ENCODE peak calls at places on chromosomes 4 and X, in six cellular contexts. One of them, this sample, is unnamed.

GRCh38 chr4:155984398-155984797 is 30.7 kb upstream of the CTSO start:
- DNase-seq in ELR: no peak
- DNase-seq in brain microvascular endothelial cell: no peak
- DNase-seq in right cardiac atrium: no peak
- DNase-seq in stromal cell of bone marrow: no peak
- DNase-seq in amniotic stem cell: no peak
- DNase-seq in this sample: no peak

GRCh38 chrX:38800981-38801845 is at the start of gene MID1IP1:
- DNase-seq in amniotic stem cell: peak; percentile 45
- DNase-seq in brain microvascular endothelial cell: peak; percentile 91
- DNase-seq in right cardiac atrium: peak; percentile 96
- DNase-seq in stromal cell of bone marrow: peak; percentile 85
- DNase-seq in ELR: peak; percentile 90
- DNase-seq in this sample: peak; percentile 91

GRCh38 chr4:136637071-136637777 is 895.1 kb downstream of the PCDH18 start:
- DNase-seq in right cardiac atrium: peak; percentile 18
- DNase-seq in stromal cell of bone marrow: no peak
- DNase-seq in brain microvascular endothelial cell: peak; percentile 18
- DNase-seq in amniotic stem cell: no peak
- DNase-seq in ELR: peak; percentile 35
- DNase-seq in this sample: peak; percentile 26

GRCh38 chr4:56183344-56183959 is 203.8 kb downstream of the AASDH start:
- DNase-seq in ELR: no peak
- DNase-seq in brain microvascular endothelial cell: no peak
- DNase-seq in right cardiac atrium: no peak
- DNase-seq in amniotic stem cell: no peak
- DNase-seq in stromal cell of bone marrow: no peak
- DNase-seq in this sample: no peak

GRCh38 chrX:50606300-50606950 is 135.8 kb upstream of the DGKK start:
- DNase-seq in ELR: no peak
- DNase-seq in brain microvascular endothelial cell: no peak
- DNase-seq in amniotic stem cell: no peak
- DNase-seq in right cardiac atrium: no peak
- DNase-seq in stromal cell of bone marrow: no peak
- DNase-seq in this sample: no peak

GRCh38 chr4:160595646-160596045 is 1492.8 kb downstream of the RAPGEF2 start:
- DNase-seq in ELR: no peak
- DNase-seq in brain microvascular endothelial cell: no peak
- DNase-seq in stromal cell of bone marrow: no peak
- DNase-seq in right cardiac atrium: no peak
- DNase-seq in amniotic stem cell: no peak
- DNase-seq in this sample: no peak

GRCh38 chrX:154298312-154298711 is 2.7 kb downstream of the TKTL1 start:
- DNase-seq in right cardiac atrium: no peak
- DNase-seq in brain microvascular endothelial cell: no peak
- DNase-seq in amniotic stem cell: no peak
- DNase-seq in ELR: no peak
- DNase-seq in stromal cell of bone marrow: no peak
- DNase-seq in this sample: peak; percentile 24

GRCh38 chr4:128220286-128221235 is 67.1 kb downstream of the PGRMC2 start:
- DNase-seq in stromal cell of bone marrow: peak; percentile 33
- DNase-seq in brain microvascular endothelial cell: peak; percentile 42
- DNase-seq in amniotic stem cell: no peak
- DNase-seq in right cardiac atrium: no peak
- DNase-seq in ELR: peak; percentile 80
- DNase-seq in this sample: peak; percentile 66

GRCh38 chrX:132022115-132022862 is 813 bp upstream of the STK26 start:
- DNase-seq in right cardiac atrium: no peak
- DNase-seq in ELR: no peak
- DNase-seq in stromal cell of bone marrow: no peak
- DNase-seq in brain microvascular endothelial cell: no peak
- DNase-seq in amniotic stem cell: no peak
- DNase-seq in this sample: peak; percentile 40

GRCh38 chr4:81405900-81406401 is 65.8 kb downstream of the RASGEF1B start:
- DNase-seq in ELR: peak; percentile 75
- DNase-seq in right cardiac atrium: no peak
- DNase-seq in amniotic stem cell: peak; percentile 62
- DNase-seq in stromal cell of bone marrow: peak; percentile 78
- DNase-seq in brain microvascular endothelial cell: peak; percentile 57
- DNase-seq in this sample: peak; percentile 83

GRCh38 chr4:153799708-153800074 is 10.8 kb upstream of the SFRP2 start:
- DNase-seq in ELR: no peak
- DNase-seq in brain microvascular endothelial cell: no peak
- DNase-seq in right cardiac atrium: no peak
- DNase-seq in amniotic stem cell: no peak
- DNase-seq in stromal cell of bone marrow: no peak
- DNase-seq in this sample: no peak

GRCh38 chrX:37380256-37380655 is 31.1 kb downstream of the PRRG1 start:
- DNase-seq in brain microvascular endothelial cell: no peak
- DNase-seq in stromal cell of bone marrow: no peak
- DNase-seq in amniotic stem cell: no peak
- DNase-seq in right cardiac atrium: no peak
- DNase-seq in ELR: no peak
- DNase-seq in this sample: peak; percentile 11

GRCh38 chr4:137343221-137343620 is 189.1 kb downstream of the PCDH18 start:
- DNase-seq in right cardiac atrium: peak; percentile 7
- DNase-seq in stromal cell of bone marrow: no peak
- DNase-seq in amniotic stem cell: no peak
- DNase-seq in ELR: peak; percentile 4
- DNase-seq in brain microvascular endothelial cell: peak; percentile 12
- DNase-seq in this sample: no peak

GRCh38 chr4:181752516-181752915 is 490.7 kb upstream of the TENM3 start:
- DNase-seq in ELR: no peak
- DNase-seq in right cardiac atrium: no peak
- DNase-seq in stromal cell of bone marrow: peak; percentile 14
- DNase-seq in brain microvascular endothelial cell: peak; percentile 61
- DNase-seq in amniotic stem cell: no peak
- DNase-seq in this sample: no peak

GRCh38 chr4:23455482-23455881 is 434.4 kb downstream of the PPARGC1A start:
- DNase-seq in amniotic stem cell: no peak
- DNase-seq in ELR: no peak
- DNase-seq in brain microvascular endothelial cell: no peak
- DNase-seq in right cardiac atrium: no peak
- DNase-seq in stromal cell of bone marrow: no peak
- DNase-seq in this sample: no peak

GRCh38 chr4:8050555-8051206 is 107.9 kb downstream of the ABLIM2 start:
- DNase-seq in brain microvascular endothelial cell: peak; percentile 19
- DNase-seq in right cardiac atrium: peak; percentile 93
- DNase-seq in amniotic stem cell: no peak
- DNase-seq in stromal cell of bone marrow: peak; percentile 5
- DNase-seq in ELR: no peak
- DNase-seq in this sample: no peak

GRCh38 chrX:154123241-154124219 is 20.5 kb upstream of the OPN1LW start:
- DNase-seq in amniotic stem cell: no peak
- DNase-seq in brain microvascular endothelial cell: peak; percentile 7
- DNase-seq in right cardiac atrium: peak; percentile 66
- DNase-seq in stromal cell of bone marrow: no peak
- DNase-seq in ELR: peak; percentile 8
- DNase-seq in this sample: no peak

GRCh38 chr4:83219344-83219990 is 65.1 kb downstream of the COQ2 start:
- DNase-seq in right cardiac atrium: peak; percentile 70
- DNase-seq in stromal cell of bone marrow: no peak
- DNase-seq in amniotic stem cell: no peak
- DNase-seq in brain microvascular endothelial cell: no peak
- DNase-seq in ELR: peak; percentile 12
- DNase-seq in this sample: peak; percentile 84

GRCh38 chr4:105837037-105837436 is 58.2 kb upstream of the NPNT start:
- DNase-seq in stromal cell of bone marrow: no peak
- DNase-seq in ELR: no peak
- DNase-seq in amniotic stem cell: no peak
- DNase-seq in brain microvascular endothelial cell: no peak
- DNase-seq in right cardiac atrium: no peak
- DNase-seq in this sample: no peak

GRCh38 chr4:167943872-167944505 is 148.3 kb upstream of the ANXA10 start:
- DNase-seq in stromal cell of bone marrow: no peak
- DNase-seq in ELR: no peak
- DNase-seq in amniotic stem cell: no peak
- DNase-seq in brain microvascular endothelial cell: no peak
- DNase-seq in right cardiac atrium: no peak
- DNase-seq in this sample: peak; percentile 74

GRCh38 chrX:118675966-118676349 is 51.4 kb upstream of the IL13RA1 start:
- DNase-seq in right cardiac atrium: no peak
- DNase-seq in stromal cell of bone marrow: no peak
- DNase-seq in amniotic stem cell: no peak
- DNase-seq in ELR: no peak
- DNase-seq in brain microvascular endothelial cell: no peak
- DNase-seq in this sample: no peak

GRCh38 chr4:3291969-3292570 is 751 bp upstream of the RGS12 start:
- DNase-seq in ELR: peak; percentile 58
- DNase-seq in amniotic stem cell: no peak
- DNase-seq in stromal cell of bone marrow: peak; percentile 13
- DNase-seq in right cardiac atrium: peak; percentile 88
- DNase-seq in brain microvascular endothelial cell: no peak
- DNase-seq in this sample: peak; percentile 51

GRCh38 chrX:152926279-152926678 is 28.4 kb downstream of the ZNF185 start:
- DNase-seq in amniotic stem cell: peak; percentile 42
- DNase-seq in right cardiac atrium: no peak
- DNase-seq in ELR: peak; percentile 87
- DNase-seq in stromal cell of bone marrow: no peak
- DNase-seq in brain microvascular endothelial cell: peak; percentile 52
- DNase-seq in this sample: peak; percentile 63

GRCh38 chr4:85416094-85416493 is 58.9 kb upstream of the ARHGAP24 start:
- DNase-seq in ELR: no peak
- DNase-seq in right cardiac atrium: no peak
- DNase-seq in stromal cell of bone marrow: no peak
- DNase-seq in brain microvascular endothelial cell: no peak
- DNase-seq in amniotic stem cell: no peak
- DNase-seq in this sample: peak; percentile 38

GRCh38 chrX:24703185-24703494 is 9.4 kb downstream of the POLA1 start:
- DNase-seq in brain microvascular endothelial cell: no peak
- DNase-seq in right cardiac atrium: no peak
- DNase-seq in ELR: no peak
- DNase-seq in stromal cell of bone marrow: no peak
- DNase-seq in amniotic stem cell: no peak
- DNase-seq in this sample: no peak

GRCh38 chr4:6200011-6200921 is at the start of gene JAKMIP1:
- DNase-seq in amniotic stem cell: no peak
- DNase-seq in ELR: peak; percentile 21
- DNase-seq in stromal cell of bone marrow: no peak
- DNase-seq in right cardiac atrium: peak; percentile 85
- DNase-seq in brain microvascular endothelial cell: peak; percentile 54
- DNase-seq in this sample: peak; percentile 7

GRCh38 chrX:132266583-132267355 is 47.5 kb upstream of the RAP2C start:
- DNase-seq in brain microvascular endothelial cell: no peak
- DNase-seq in ELR: no peak
- DNase-seq in right cardiac atrium: no peak
- DNase-seq in stromal cell of bone marrow: no peak
- DNase-seq in amniotic stem cell: peak; percentile 7
- DNase-seq in this sample: peak; percentile 57

GRCh38 chr4:15031993-15032660 is 29.8 kb downstream of the CPEB2 start:
- DNase-seq in amniotic stem cell: no peak
- DNase-seq in right cardiac atrium: no peak
- DNase-seq in stromal cell of bone marrow: no peak
- DNase-seq in brain microvascular endothelial cell: no peak
- DNase-seq in ELR: peak; percentile 81
- DNase-seq in this sample: peak; percentile 46

GRCh38 chr4:54527532-54527931 is 130.2 kb upstream of the KIT start:
- DNase-seq in amniotic stem cell: no peak
- DNase-seq in ELR: no peak
- DNase-seq in right cardiac atrium: no peak
- DNase-seq in brain microvascular endothelial cell: no peak
- DNase-seq in stromal cell of bone marrow: no peak
- DNase-seq in this sample: no peak